ENCODE peak calls at places on chromosomes 7 and 10, in four cellular contexts. One of them, this sample, is unnamed.

GRCh38 chr7:44678468-44679179 is 70.0 kb upstream of the ZMIZ2 start:
- DNase-seq in K562: no peak
- DNase-seq in HepG2: peak
- DNase-seq in GM12878: no peak
- DNase-seq in this sample: no peak

GRCh38 chr10:77836299-77836820 is 90.2 kb downstream of the DLG5 start:
- DNase-seq in K562: peak
- DNase-seq in HepG2: no peak
- DNase-seq in GM12878: peak
- DNase-seq in this sample: no peak

GRCh38 chr10:119502214-119502613 is 40.3 kb downstream of the RGS10 start:
- DNase-seq in K562: no peak
- DNase-seq in HepG2: no peak
- DNase-seq in GM12878: no peak
- DNase-seq in this sample: no peak

GRCh38 chr10:77594171-77594783 is 43.3 kb downstream of the KCNMA1 start:
- DNase-seq in K562: no peak
- DNase-seq in HepG2: no peak
- DNase-seq in GM12878: no peak
- DNase-seq in this sample: no peak

GRCh38 chr10:73433538-73433867 is at the start of gene MSS51:
- DNase-seq in K562: no peak
- DNase-seq in HepG2: no peak
- DNase-seq in GM12878: no peak
- DNase-seq in this sample: no peak

GRCh38 chr10:84510121-84510520 is 181.7 kb downstream of the CCSER2 start:
- DNase-seq in K562: no peak
- DNase-seq in HepG2: no peak
- DNase-seq in GM12878: no peak
- DNase-seq in this sample: no peak

GRCh38 chr10:12720217-12720981 is 281.1 kb downstream of the CCDC3 start:
- DNase-seq in K562: no peak
- DNase-seq in HepG2: peak
- DNase-seq in GM12878: no peak
- DNase-seq in this sample: no peak

GRCh38 chr10:44233561-44234470 is 151.1 kb downstream of the CXCL12 start:
- DNase-seq in K562: peak
- DNase-seq in HepG2: no peak
- DNase-seq in GM12878: no peak
- DNase-seq in this sample: no peak

GRCh38 chr10:30583778-30584415 is 45.7 kb downstream of the LYZL2 start:
- DNase-seq in K562: peak
- DNase-seq in HepG2: peak
- DNase-seq in GM12878: peak
- DNase-seq in this sample: no peak

GRCh38 chr10:17062009-17062408 is 67.6 kb downstream of the CUBN start:
- DNase-seq in K562: no peak
- DNase-seq in HepG2: no peak
- DNase-seq in GM12878: no peak
- DNase-seq in this sample: no peak

GRCh38 chr10:33196710-33197406 is 137.6 kb downstream of the NRP1 start:
- DNase-seq in K562: no peak
- DNase-seq in HepG2: peak
- DNase-seq in GM12878: no peak
- DNase-seq in this sample: no peak

GRCh38 chr7:40866601-40867000 is 731.8 kb downstream of the SUGCT start:
- DNase-seq in K562: no peak
- DNase-seq in HepG2: no peak
- DNase-seq in GM12878: no peak
- DNase-seq in this sample: no peak

GRCh38 chr10:3658766-3659165 is 126.2 kb downstream of the KLF6 start:
- DNase-seq in K562: no peak
- DNase-seq in HepG2: peak
- DNase-seq in GM12878: no peak
- DNase-seq in this sample: no peak

GRCh38 chr10:930415-931325 is 835 bp downstream of the LARP4B start:
- DNase-seq in K562: peak
- DNase-seq in HepG2: peak
- DNase-seq in GM12878: no peak
- DNase-seq in this sample: peak

GRCh38 chr10:12448729-12449391 is 99.5 kb downstream of the CAMK1D start:
- DNase-seq in K562: no peak
- DNase-seq in HepG2: no peak
- DNase-seq in GM12878: peak
- DNase-seq in this sample: no peak

GRCh38 chr10:5047912-5048628 is 44.4 kb upstream of the AKR1C2 start:
- DNase-seq in K562: no peak
- DNase-seq in HepG2: no peak
- DNase-seq in GM12878: no peak
- DNase-seq in this sample: no peak

GRCh38 chr10:128751851-128752250 is 625.6 kb upstream of the MKI67 start:
- DNase-seq in K562: no peak
- DNase-seq in HepG2: no peak
- DNase-seq in GM12878: no peak
- DNase-seq in this sample: no peak

GRCh38 chr7:78702770-78703169 is 750.7 kb downstream of the MAGI2 start:
- DNase-seq in K562: no peak
- DNase-seq in HepG2: no peak
- DNase-seq in GM12878: no peak
- DNase-seq in this sample: no peak

GRCh38 chr10:129322872-129323271 is 144.2 kb upstream of the MGMT start:
- DNase-seq in K562: no peak
- DNase-seq in HepG2: no peak
- DNase-seq in GM12878: no peak
- DNase-seq in this sample: no peak

GRCh38 chr10:132612571-132613504 is 75.3 kb downstream of the INPP5A start:
- DNase-seq in K562: no peak
- DNase-seq in HepG2: no peak
- DNase-seq in GM12878: no peak
- DNase-seq in this sample: peak

GRCh38 chr7:36966039-36966438 is 241.7 kb upstream of the AOAH start:
- DNase-seq in K562: no peak
- DNase-seq in HepG2: no peak
- DNase-seq in GM12878: no peak
- DNase-seq in this sample: no peak

GRCh38 chr7:138890782-138891445 is 90.3 kb downstream of the KIAA1549 start:
- DNase-seq in K562: no peak
- DNase-seq in HepG2: peak
- DNase-seq in GM12878: no peak
- DNase-seq in this sample: peak
- TF ChIP-seq TAF1 in K562: no peak
- TF ChIP-seq TAF1 in HepG2: peak
- TF ChIP-seq TAF1 in GM12878: no peak
- TF ChIP-seq TAF1 in this sample: no peak

DNA sequence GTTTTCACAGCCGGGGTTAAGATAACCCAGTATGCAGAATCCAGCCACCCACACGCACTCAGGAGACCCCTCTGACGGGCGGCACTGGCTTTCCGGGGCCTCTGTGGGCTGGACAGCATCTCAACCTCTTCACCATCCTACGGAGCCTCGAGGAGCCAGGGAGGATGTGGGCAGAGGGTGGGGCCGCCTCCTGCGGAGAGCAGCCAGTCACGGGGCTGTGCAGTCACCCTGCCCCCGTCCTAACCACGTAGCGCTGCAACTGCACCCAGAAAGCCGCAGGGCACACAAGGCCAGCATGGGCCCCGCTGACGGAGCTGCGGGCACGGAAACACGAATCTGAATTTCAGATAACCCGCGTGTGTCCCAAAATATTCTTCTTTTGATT is 270.3 kb downstream of the ELFN1 start:
- DNase-seq in K562: peak
- DNase-seq in HepG2: no peak
- DNase-seq in GM12878: peak
- DNase-seq in this sample: no peak
- TF ChIP-seq REST in K562: peak
- TF ChIP-seq REST in HepG2: no peak
- TF ChIP-seq REST in GM12878: no peak
- TF ChIP-seq REST in this sample: no peak

GRCh38 chr10:89537361-89537760 is 2.0 kb upstream of the SLC16A12 start:
- DNase-seq in K562: no peak
- DNase-seq in HepG2: no peak
- DNase-seq in GM12878: no peak
- DNase-seq in this sample: no peak

GRCh38 chr10:89535185-89536012 is at the start of gene SLC16A12:
- DNase-seq in K562: no peak
- DNase-seq in HepG2: no peak
- DNase-seq in GM12878: no peak
- DNase-seq in this sample: peak

GRCh38 chr10:89543841-89544240 is 8.4 kb upstream of the SLC16A12 start:
- DNase-seq in K562: no peak
- DNase-seq in HepG2: peak
- DNase-seq in GM12878: no peak
- DNase-seq in this sample: no peak

GRCh38 chr10:89536013-89536354 is 590 bp upstream of the SLC16A12 start:
- DNase-seq in K562: no peak
- DNase-seq in HepG2: no peak
- DNase-seq in GM12878: no peak
- DNase-seq in this sample: no peak

GRCh38 chr10:89540550-89540949 is 5.2 kb upstream of the SLC16A12 start:
- DNase-seq in K562: no peak
- DNase-seq in HepG2: no peak
- DNase-seq in GM12878: no peak
- DNase-seq in this sample: no peak
- TF ChIP-seq TAF1 in K562: no peak
- TF ChIP-seq TAF1 in HepG2: no peak
- TF ChIP-seq TAF1 in GM12878: no peak
- TF ChIP-seq TAF1 in this sample: no peak

GRCh38 chr7:1593904-1594421 is 24.1 kb upstream of the PSMG3 start:
- DNase-seq in K562: no peak
- DNase-seq in HepG2: no peak
- DNase-seq in GM12878: no peak
- DNase-seq in this sample: no peak

GRCh38 chr7:1595636-1596035 is 25.8 kb upstream of the PSMG3 start:
- DNase-seq in K562: no peak
- DNase-seq in HepG2: no peak
- DNase-seq in GM12878: no peak
- DNase-seq in this sample: peak

GRCh38 chr7:1596181-1597043 is 26.6 kb upstream of the PSMG3 start:
- DNase-seq in K562: no peak
- DNase-seq in HepG2: no peak
- DNase-seq in GM12878: no peak
- DNase-seq in this sample: peak

GRCh38 chr7:1593091-1593866 is 23.4 kb upstream of the PSMG3 start:
- DNase-seq in K562: peak
- DNase-seq in HepG2: peak
- DNase-seq in GM12878: no peak
- DNase-seq in this sample: peak

GRCh38 chr7:1595027-1595426 is 25.2 kb upstream of the PSMG3 start:
- DNase-seq in K562: no peak
- DNase-seq in HepG2: no peak
- DNase-seq in GM12878: no peak
- DNase-seq in this sample: no peak
- TF ChIP-seq REST in K562: no peak
- TF ChIP-seq REST in HepG2: no peak
- TF ChIP-seq REST in GM12878: no peak
- TF ChIP-seq REST in this sample: no peak